ENCODE peak calls at places on chromosomes 7 and 10, in nine cellular contexts. E, Y, D, B, Z, S, K, T and N are unnamed samples.

GRCh38 chr7:47383064-47383463 is 198.8 kb downstream of the TNS3 start:
- DNase-seq in E (no peak), Y (no peak), D (no peak), B (no peak), Z (peak), S (no peak), K (no peak), T (no peak), N (no peak)

GRCh38 chr7:91019686-91020385 is 244.4 kb upstream of the FZD1 start:
- DNase-seq in E (no peak), Y (no peak), D (no peak), B (no peak), Z (no peak), S (no peak), K (no peak), T (no peak), N (no peak)

GRCh38 chr10:80205478-80206276 is at the start of gene ANXA11:
- DNase-seq in E (no peak), Y (peak), D (peak), B (peak), Z (peak), S (peak), K (no peak), T (peak), N (peak)

GRCh38 chr10:28872592-28873165 is 195.4 kb downstream of the BAMBI start:
- DNase-seq in E (no peak), Y (no peak), D (peak), B (no peak), Z (no peak), S (no peak), K (no peak), T (peak), N (peak)

GRCh38 chr7:80047856-80048459 is 86.7 kb upstream of the GNAI1 start:
- DNase-seq in E (no peak), Y (no peak), D (no peak), B (no peak), Z (peak), S (no peak), K (no peak), T (no peak), N (no peak)

GRCh38 chr7:135706858-135707569 is 21.0 kb downstream of the SLC13A4 start:
- DNase-seq in E (no peak), Y (no peak), D (no peak), B (no peak), Z (no peak), S (no peak), K (no peak), T (no peak), N (no peak)

GRCh38 chr7:44383566-44383965 is 58.2 kb upstream of the CAMK2B start:
- DNase-seq in E (no peak), Y (no peak), D (no peak), B (peak), Z (peak), S (no peak), K (no peak), T (no peak), N (no peak)

GRCh38 chr10:5965266-5965665 is 12.1 kb downstream of the IL15RA start:
- DNase-seq in E (no peak), Y (no peak), D (no peak), B (no peak), Z (no peak), S (no peak), K (no peak), T (no peak), N (no peak)

GRCh38 chr7:20647908-20648776 is 32.7 kb downstream of the ABCB5 start:
- DNase-seq in E (no peak), Y (peak), D (peak), B (peak), Z (no peak), S (no peak), K (no peak), T (peak), N (no peak)

GRCh38 chr10:124369986-124370385 is 48.7 kb downstream of the OAT start:
- DNase-seq in E (no peak), Y (no peak), D (no peak), B (no peak), Z (no peak), S (no peak), K (no peak), T (no peak), N (no peak)